ENCODE peak calls at places on chromosome 13, in six cellular contexts. I is A549, C is pancreas, U is GM12865, J is heart left ventricle, G is omental fat pad. A is an unnamed sample.

GRCh38 chr13:45242070-45242469 is 41.2 kb upstream of the KCTD4 start:
- DNase-seq in J (no peak), C (no peak), I (peak), G (no peak), U (no peak), A (no peak)

GRCh38 chr13:33487575-33488243 is 202.2 kb upstream of the STARD13 start:
- DNase-seq in U (peak), J (no peak), C (no peak), I (peak), G (no peak), A (no peak)

GRCh38 chr13:106570354-106570822 is 2.5 kb upstream of the ARGLU1 start:
- DNase-seq in G (peak), I (peak), J (peak), U (no peak), C (peak), A (peak)

GRCh38 chr13:34161829-34162544 is 344.0 kb downstream of the RFC3 start:
- DNase-seq in G (no peak), U (peak), C (no peak), I (peak), J (no peak), A (no peak)

GRCh38 chr13:76421011-76421410 is 465.2 kb downstream of the KCTD12 start:
- DNase-seq in G (no peak), I (no peak), U (no peak), J (no peak), C (no peak), A (no peak)

GRCh38 chr13:60986301-60986700 is 429.3 kb downstream of the PCDH20 start:
- DNase-seq in I (no peak), U (no peak), J (no peak), C (no peak), G (no peak), A (no peak)

GRCh38 chr13:109782066-109782822 is 4.1 kb downstream of the IRS2 start:
- DNase-seq in G (no peak), J (no peak), I (no peak), C (peak), U (no peak), A (no peak)

GRCh38 chr13:99150575-99151370 is 49.9 kb upstream of the UBAC2 start:
- DNase-seq in J (no peak), U (no peak), G (no peak), C (no peak), I (peak), A (no peak)

GRCh38 chr13:57630661-57631606 is 610 bp upstream of the PCDH17 start:
- DNase-seq in C (peak), G (no peak), J (peak), U (no peak), I (no peak), A (no peak)

GRCh38 chr13:68190826-68191225 is 960.7 kb upstream of the PCDH9 start:
- DNase-seq in C (no peak), G (no peak), J (no peak), I (peak), U (no peak), A (no peak)

GRCh38 chr13:37143901-37144300 is 38.4 kb upstream of the CSNK1A1L start:
- DNase-seq in U (no peak), J (no peak), C (no peak), G (no peak), I (no peak), A (no peak)

GRCh38 chr13:21043898-21044297 is 17.5 kb downstream of the LATS2 start:
- DNase-seq in I (no peak), C (no peak), J (no peak), G (no peak), U (no peak), A (no peak)

GRCh38 chr13:85586856-85587255 is 212.4 kb downstream of the SLITRK6 start:
- DNase-seq in C (no peak), G (no peak), J (no peak), U (no peak), I (no peak), A (no peak)

GRCh38 chr13:102225892-102226291 is 176.0 kb downstream of the FGF14 start:
- DNase-seq in J (no peak), G (no peak), U (no peak), C (no peak), I (no peak), A (no peak)

GRCh38 chr13:71703145-71703544 is 163.9 kb downstream of the DACH1 start:
- DNase-seq in J (no peak), I (no peak), C (no peak), U (no peak), G (no peak), A (no peak)

GRCh38 chr13:49926019-49926418 is 10.1 kb downstream of the SPRYD7 start:
- DNase-seq in J (no peak), I (no peak), G (no peak), C (no peak), U (no peak), A (no peak)

GRCh38 chr13:50400930-50401553 is 385.8 kb downstream of the KCNRG start:
- DNase-seq in J (no peak), C (no peak), I (no peak), U (no peak), G (no peak), A (no peak)

GRCh38 chr13:40230833-40231266 is 435.6 kb downstream of the FOXO1 start:
- DNase-seq in U (no peak), J (no peak), C (no peak), G (no peak), I (no peak), A (no peak)

GRCh38 chr13:65378943-65379519 is 1851.1 kb downstream of the PCDH9 start:
- DNase-seq in I (peak), J (no peak), G (no peak), U (no peak), C (no peak), A (no peak)

GRCh38 chr13:30846311-30846710 is 59.8 kb upstream of the MEDAG start:
- DNase-seq in G (no peak), J (no peak), C (no peak), U (no peak), I (no peak), A (no peak)

GRCh38 chr13:43335669-43336068 is 312.3 kb downstream of the DNAJC15 start:
- DNase-seq in C (no peak), I (no peak), G (no peak), U (no peak), J (no peak), A (no peak)

GRCh38 chr13:89627991-89628390 is 1719.5 kb upstream of the MIR17HG start:
- DNase-seq in I (no peak), C (no peak), J (no peak), G (no peak), U (no peak), A (no peak)

GRCh38 chr13:50543767-50544166 is 299.7 kb downstream of the DLEU7 start:
- DNase-seq in J (no peak), G (no peak), C (no peak), I (no peak), U (no peak), A (no peak)

GRCh38 chr13:40315416-40316064 is 350.9 kb downstream of the FOXO1 start:
- DNase-seq in C (no peak), G (no peak), U (peak), J (no peak), I (no peak), A (no peak)

GRCh38 chr13:99403458-99403971 is 96.3 kb upstream of the GPR183 start:
- DNase-seq in C (no peak), I (no peak), U (no peak), J (no peak), G (no peak), A (peak)

GRCh38 chr13:60745343-60745742 is 348.3 kb downstream of the TDRD3 start:
- DNase-seq in G (no peak), U (no peak), C (no peak), J (no peak), I (no peak), A (no peak)

GRCh38 chr13:110276553-110276950 is 30.4 kb downstream of the COL4A1 start:
- DNase-seq in U (no peak), G (no peak), C (no peak), J (peak), I (no peak), A (no peak)

GRCh38 chr13:97921146-97921776 is 32.2 kb upstream of the IPO5 start:
- DNase-seq in C (no peak), G (no peak), I (no peak), U (no peak), J (no peak), A (no peak)

GRCh38 chr13:111954681-111955411 is 112.1 kb upstream of the SOX1 start:
- DNase-seq in U (no peak), G (no peak), J (no peak), C (no peak), I (no peak), A (no peak)

GRCh38 chr13:46211116-46211515 is 612 bp upstream of the LRRC63 start:
- DNase-seq in C (no peak), J (no peak), I (peak), U (peak), G (no peak), A (no peak)

GRCh38 chr13:19153782-19154450 is 27.7 kb downstream of the TUBA3C start:
- DNase-seq in U (peak), G (no peak), J (no peak), C (no peak), I (peak), A (no peak)

GRCh38 chr13:42750858-42751257 is 30.5 kb upstream of the FAM216B start:
- DNase-seq in U (no peak), I (no peak), C (no peak), J (no peak), G (no peak), A (no peak)

GRCh38 chr13:50631041-50631440 is 212.5 kb downstream of the DLEU7 start:
- DNase-seq in G (no peak), C (no peak), U (no peak), I (no peak), J (no peak), A (no peak)

GRCh38 chr13:78341032-78341431 is 262.3 kb downstream of the POU4F1 start:
- DNase-seq in I (no peak), U (peak), C (no peak), J (no peak), G (no peak), A (no peak)
- TF ChIP-seq CTCF in I (no peak), U (no peak), C (no peak), J (no peak), G (no peak), A (no peak)

GRCh38 chr13:113410472-113411201 is 42.7 kb downstream of the ADPRHL1 start:
- DNase-seq in J (peak), C (no peak), G (no peak), U (no peak), I (peak), A (no peak)
- TF ChIP-seq CTCF in J (no peak), C (no peak), G (no peak), U (no peak), I (no peak), A (no peak)

GRCh38 chr13:26037302-26037701 is 14.5 kb downstream of the SHISA2 start:
- DNase-seq in C (no peak), J (no peak), I (peak), U (peak), G (no peak), A (no peak)
- TF ChIP-seq CTCF in C (no peak), J (peak), I (peak), U (peak), G (no peak), A (peak)

GRCh38 chr13:108609353-108609752 is 20.1 kb upstream of the MYO16 start:
- DNase-seq in C (no peak), I (peak), J (no peak), U (peak), G (no peak), A (no peak)
- TF ChIP-seq CTCF in C (no peak), I (peak), J (peak), U (peak), G (no peak), A (no peak)

DNA sequence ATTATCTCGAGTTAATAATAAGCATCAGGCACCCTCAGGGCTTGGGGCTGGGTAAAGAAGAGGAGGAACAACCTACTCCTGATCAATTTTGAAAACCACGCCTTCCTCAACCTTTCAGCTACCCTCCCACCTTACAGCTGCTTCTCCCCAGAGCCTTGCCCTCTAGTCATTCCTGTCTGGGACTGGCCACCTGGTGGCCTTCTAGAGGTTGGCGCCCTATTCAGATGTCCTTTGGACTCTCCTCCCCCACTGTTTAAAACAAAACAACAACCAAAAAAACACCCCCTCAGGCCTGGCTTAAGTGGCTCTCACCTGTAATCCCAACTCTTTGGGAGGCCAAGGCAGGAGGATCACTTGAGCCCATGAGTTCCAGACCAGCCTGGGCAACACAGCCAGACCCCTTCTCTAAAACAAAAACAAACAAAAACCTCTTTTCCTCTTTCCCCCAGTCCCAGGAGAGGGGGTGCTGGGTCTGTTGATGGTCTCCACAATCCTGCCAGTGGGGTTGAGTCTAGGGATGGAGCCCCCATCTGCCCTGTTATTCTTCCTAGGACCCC is 62.3 kb downstream of the CCDC70 start:
- DNase-seq in U (no peak), G (no peak), C (no peak), I (peak), J (peak), A (no peak)
- TF ChIP-seq CTCF in U (no peak), G (no peak), C (no peak), I (no peak), J (no peak), A (peak)

GRCh38 chr13:35987572-35988513 is 143.3 kb downstream of the DCLK1 start:
- DNase-seq in C (no peak), G (no peak), J (no peak), U (no peak), I (no peak), A (no peak)

GRCh38 chr13:35988648-35989081 is 142.5 kb downstream of the DCLK1 start:
- DNase-seq in J (no peak), C (no peak), G (no peak), I (no peak), U (no peak), A (no peak)

GRCh38 chr13:35994131-35994966 is 136.8 kb downstream of the DCLK1 start:
- DNase-seq in U (no peak), C (peak), I (no peak), G (no peak), J (peak), A (no peak)

GRCh38 chr13:35992964-35993363 is 138.2 kb downstream of the DCLK1 start:
- DNase-seq in U (peak), J (no peak), C (no peak), I (no peak), G (no peak), A (no peak)

DNA sequence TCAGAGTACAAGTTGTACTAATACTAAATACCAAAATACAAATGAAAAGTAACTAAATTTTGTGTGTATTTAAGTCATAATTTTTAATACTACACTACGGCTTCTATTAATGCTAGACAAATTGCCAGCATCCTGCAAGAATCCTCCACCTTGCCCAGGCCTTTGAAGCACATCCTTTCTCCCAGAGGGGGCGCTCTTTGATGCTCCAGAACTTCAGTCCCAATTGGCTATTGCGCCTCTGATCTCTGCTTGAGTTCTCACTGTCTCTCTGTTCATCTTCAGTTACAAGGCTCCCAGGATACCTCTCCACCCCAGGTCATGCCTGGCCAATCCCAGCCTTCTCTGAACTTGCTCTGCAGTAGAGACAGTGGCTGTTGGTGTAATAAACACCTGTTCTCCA is 141.0 kb downstream of the DCLK1 start:
- DNase-seq in J (no peak), I (no peak), U (no peak), G (no peak), C (no peak), A (no peak)
- TF ChIP-seq CTCF in J (no peak), I (no peak), U (no peak), G (no peak), C (no peak), A (no peak)

DNA sequence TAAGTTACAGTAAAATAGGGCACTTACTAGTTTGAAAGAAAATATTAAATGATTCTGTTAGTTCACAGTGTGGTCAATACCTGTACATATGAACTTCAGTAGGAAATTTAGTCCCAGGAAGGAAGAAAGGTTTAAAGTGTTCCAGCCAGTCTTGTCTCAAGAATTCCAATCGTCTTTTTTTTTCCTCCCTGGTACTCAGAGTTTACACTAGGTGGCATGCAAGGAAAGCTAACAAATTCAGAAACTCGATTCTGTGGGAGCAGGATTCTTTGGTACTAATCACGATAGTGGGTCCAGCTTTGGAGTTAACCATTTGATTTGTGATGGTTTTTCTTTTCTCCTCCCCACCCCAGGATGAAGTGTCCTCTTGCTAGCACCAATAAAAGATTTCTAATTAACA is 43.6 kb downstream of the POLR1D start:
- DNase-seq in G (no peak), U (no peak), C (no peak), I (peak), J (no peak), A (no peak)
- TF ChIP-seq CTCF in G (no peak), U (no peak), C (no peak), I (no peak), J (peak), A (no peak)

A was measured in natural killer cell.